ENCODE peak calls at places on chromosomes 12 and 14, in five cellular contexts. W is stomach, E is tibial artery, P is PC-3, A is K562. J is an unnamed sample.

GRCh38 chr12:66241061-66242043 is 52.3 kb downstream of the IRAK3 start:
- DNase-seq in W (no peak), E (no peak), P (peak), A (no peak), J (no peak)

GRCh38 chr12:109301643-109302176 is 7.4 kb downstream of the FOXN4 start:
- DNase-seq in P (no peak), E (no peak), A (no peak), W (no peak), J (no peak)

GRCh38 chr14:101119830-101120571 is 216.5 kb upstream of the RTL1 start:
- DNase-seq in W (peak), A (no peak), P (no peak), E (peak), J (no peak)

GRCh38 chr14:59919582-59920377 is at the start of gene LRRC9:
- DNase-seq in E (no peak), W (no peak), A (peak), P (no peak), J (peak)

GRCh38 chr12:29148065-29148957 is 767 bp upstream of the FAR2 start:
- DNase-seq in E (peak), A (peak), P (peak), W (no peak), J (no peak)

GRCh38 chr14:59583755-59584154 is 7.1 kb upstream of the CCDC175 start:
- DNase-seq in W (no peak), E (no peak), P (peak), A (no peak), J (no peak)

GRCh38 chr14:24329736-24330135 is 5.1 kb downstream of the ADCY4 start:
- DNase-seq in A (no peak), W (peak), E (peak), P (no peak), J (no peak)

GRCh38 chr12:113620437-113620976 is 148.8 kb upstream of the LHX5 start:
- DNase-seq in A (no peak), P (no peak), E (no peak), W (no peak), J (no peak)

GRCh38 chr14:55000381-55000780 is 26.5 kb downstream of the WDHD1 start:
- DNase-seq in E (no peak), A (no peak), W (no peak), P (no peak), J (no peak)

GRCh38 chr12:132788375-132789098 is 26.9 kb upstream of the ANKLE2 start:
- DNase-seq in W (no peak), P (no peak), E (no peak), A (peak), J (no peak)

GRCh38 chr14:24297190-24297964 is 2.2 kb downstream of the DHRS1 start:
- DNase-seq in W (no peak), A (peak), E (no peak), P (peak), J (peak)

GRCh38 chr14:50113381-50113811 is 3.0 kb downstream of the VCPKMT start:
- DNase-seq in A (no peak), E (no peak), W (no peak), P (no peak), J (no peak)

GRCh38 chr14:50110323-50111037 is 5.9 kb downstream of the VCPKMT start:
- DNase-seq in A (no peak), W (no peak), P (no peak), E (no peak), J (no peak)

GRCh38 chr14:50106178-50106577 is 10.2 kb downstream of the VCPKMT start:
- DNase-seq in P (no peak), W (no peak), E (no peak), A (no peak), J (no peak)

GRCh38 chr14:50107850-50108249 is 8.5 kb downstream of the VCPKMT start:
- DNase-seq in P (no peak), E (no peak), A (no peak), W (no peak), J (no peak)

GRCh38 chr14:50109342-50109741 is 7.0 kb downstream of the VCPKMT start:
- DNase-seq in W (no peak), P (peak), A (no peak), E (no peak), J (no peak)
- TF ChIP-seq CTCF in W (no peak), P (peak), A (no peak), E (no peak), J (peak)

DNA sequence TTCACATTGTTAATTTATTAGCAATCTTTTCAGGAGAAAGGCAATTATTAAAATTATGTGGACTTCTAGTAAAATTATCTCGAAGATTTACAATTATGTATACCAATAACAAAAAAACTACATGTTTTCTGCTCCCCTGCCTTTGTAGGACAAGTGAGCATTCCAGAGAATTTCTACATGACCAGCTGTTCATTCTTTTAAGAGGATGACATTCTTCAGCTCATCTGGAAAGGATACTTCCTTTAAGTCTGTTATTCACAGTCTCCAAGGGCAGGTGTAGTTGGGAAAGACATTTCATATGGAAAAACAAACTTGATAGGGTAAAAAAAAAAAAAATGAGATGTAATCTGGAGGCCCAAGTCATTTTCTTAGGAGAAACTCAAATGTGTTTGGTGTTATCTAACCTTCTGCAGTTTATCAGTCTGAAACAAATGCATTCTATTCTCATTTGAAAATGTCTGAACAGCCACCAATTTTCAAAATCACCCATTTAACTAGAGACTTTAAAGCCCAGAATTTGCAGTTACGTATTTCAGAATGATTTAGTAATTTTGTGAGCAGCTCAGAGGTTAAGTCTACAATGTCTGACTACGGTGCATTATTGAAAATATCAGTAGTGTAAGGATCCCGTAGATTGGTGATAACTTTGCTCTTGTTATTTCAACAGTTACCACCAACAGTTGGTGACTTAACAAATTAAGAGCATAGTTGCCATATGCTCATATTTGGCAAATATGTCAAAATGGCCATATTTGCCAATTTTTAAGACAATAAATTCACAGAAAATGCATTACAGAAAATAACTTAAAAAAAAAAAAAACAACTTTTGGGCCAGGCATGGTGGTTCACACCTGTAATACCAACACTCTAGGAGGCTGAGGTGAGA is 1.8 kb upstream of the PHLDA1 start:
- DNase-seq in P (peak), E (no peak), W (no peak), A (no peak), J (no peak)
- H3K4me3 ChIP-seq in P (peak), E (no peak), W (peak), A (no peak), J (no peak)

GRCh38 chr14:93223565-93223964 is 16.5 kb downstream of the UBR7 start:
- DNase-seq in W (no peak), A (no peak), P (no peak), E (no peak), J (no peak)

GRCh38 chr14:93220509-93220908 is 13.5 kb downstream of the UBR7 start:
- DNase-seq in W (no peak), A (no peak), E (no peak), P (no peak), J (no peak)

GRCh38 chr14:93214598-93214997 is 7.5 kb downstream of the UBR7 start:
- DNase-seq in W (no peak), A (no peak), E (no peak), P (no peak), J (no peak)

DNA sequence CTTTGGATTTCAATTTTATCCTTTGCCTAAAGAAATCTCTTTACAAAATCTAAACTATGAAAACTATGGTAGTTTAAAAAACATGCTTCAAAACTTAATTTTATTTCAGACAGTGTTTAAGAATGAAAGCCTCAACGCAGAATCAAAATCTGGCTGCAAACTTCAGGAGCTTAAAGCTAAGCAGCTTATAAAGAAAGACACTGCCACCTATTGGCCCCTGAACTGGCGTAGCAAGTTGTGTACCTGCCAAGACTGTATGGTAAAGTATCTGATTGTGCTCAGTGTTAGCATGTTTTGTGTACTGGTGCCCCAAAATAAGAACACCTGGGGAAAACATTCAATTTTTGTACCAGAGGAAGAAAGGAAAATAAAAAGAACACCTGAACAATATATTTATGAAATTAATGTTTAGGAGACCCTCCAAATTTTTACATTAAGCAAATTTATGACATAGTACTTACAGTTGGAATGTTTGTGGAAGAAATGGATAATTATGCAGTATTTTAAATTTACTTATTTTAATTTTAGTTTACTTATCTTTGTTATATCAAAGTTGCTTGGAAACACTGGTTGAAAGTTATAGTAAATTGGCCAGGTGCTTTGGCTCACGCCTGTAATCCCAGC is 12.2 kb downstream of the UBR7 start:
- DNase-seq in W (peak), E (no peak), P (peak), A (no peak), J (peak)
- TF ChIP-seq CTCF in W (peak), E (no peak), P (peak), A (peak), J (peak)

GRCh38 chr12:53695148-53696138 is 19.6 kb upstream of the ATP5MC2 start:
- DNase-seq in A (peak), E (no peak), P (peak), W (peak), J (peak)
- H3K4me3 ChIP-seq in A (no peak), E (peak), P (no peak), W (peak), J (peak)